ENCODE peak calls at places on chromosomes 4 and X, in four cellular contexts. R, X, V and U are unnamed samples. For H3K9me3, the result is how much of the 10 kb centered on the place peaks cover.

GRCh38 chrX:112211459-112211858 is 128.9 kb upstream of the TRPC5 start:
- DNase-seq in X (peak), V (no peak), R (no peak), U (peak)

GRCh38 chr4:100986360-100986868 is 360.9 kb downstream of the PPP3CA start:
- DNase-seq in V (no peak), R (no peak), X (no peak), U (no peak)

GRCh38 chr4:11769425-11769824 is 340.7 kb upstream of the HS3ST1 start:
- DNase-seq in X (no peak), V (no peak), R (peak), U (no peak)

GRCh38 chr4:94833394-94833793 is 75.6 kb downstream of the BMPR1B start:
- DNase-seq in R (no peak), V (no peak), X (no peak), U (no peak)

GRCh38 chrX:53072418-53073114 is 9.6 kb upstream of the TSPYL2 start:
- DNase-seq in X (no peak), V (no peak), R (no peak), U (no peak)

GRCh38 chr4:138217567-138217966 is 24.6 kb downstream of the SLC7A11 start:
- DNase-seq in R (no peak), X (no peak), V (no peak), U (no peak)

GRCh38 chr4:168848112-168848511 is 161.9 kb downstream of the CBR4 start:
- DNase-seq in V (no peak), X (peak), R (no peak), U (peak)

GRCh38 chrX:145405012-145405411 is 157.7 kb downstream of the SPANXN1 start:
- DNase-seq in X (peak), V (no peak), R (peak), U (peak)

GRCh38 chrX:87621697-87622096 is 104.1 kb downstream of the KLHL4 start:
- DNase-seq in R (no peak), X (no peak), V (no peak), U (no peak)

GRCh38 chr4:14095881-14096280 is 468.4 kb upstream of the BOD1L1 start:
- DNase-seq in X (no peak), V (no peak), R (no peak), U (no peak)

GRCh38 chr4:153084939-153085630 is 119.2 kb upstream of the TRIM2 start:
- DNase-seq in X (peak), R (peak), V (peak), U (peak)

GRCh38 chrX:109600114-109600710 is 24.8 kb downstream of the KCNE5 start:
- DNase-seq in R (no peak), X (peak), V (no peak), U (no peak)

GRCh38 chrX:8140986-8141385 is 30.1 kb downstream of the VCX2 start:
- DNase-seq in V (no peak), R (no peak), X (no peak), U (no peak)

GRCh38 chr4:23337292-23337691 is 552.6 kb downstream of the PPARGC1A start:
- DNase-seq in X (no peak), V (no peak), R (no peak), U (no peak)

GRCh38 chr4:58191086-58191485 is 1080.9 kb upstream of the IGFBP7 start:
- DNase-seq in V (no peak), R (no peak), X (no peak), U (no peak)
- H3K9me3 ChIP-seq in V (under half), R (under half), X (under half), U (under half)

DNA sequence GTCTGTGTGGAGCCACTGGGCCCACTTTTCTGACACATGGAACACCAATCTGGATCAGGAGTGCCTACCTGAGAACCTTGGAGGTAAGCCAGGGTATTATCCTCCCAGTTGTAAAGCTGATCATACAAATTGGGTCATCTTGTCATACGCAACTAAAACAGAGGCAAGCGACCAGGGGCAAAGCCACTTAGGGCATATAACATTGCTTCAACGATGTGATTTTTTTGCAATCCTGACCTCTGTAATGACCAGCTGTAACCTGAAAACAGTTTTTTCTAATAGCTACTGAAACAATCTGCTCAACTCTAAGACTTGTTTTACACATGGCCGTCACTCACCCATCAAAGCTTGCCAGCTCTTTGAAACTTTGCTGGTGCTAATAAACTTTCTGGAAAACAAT is 261.5 kb upstream of the AGTR2 start:
- DNase-seq in X (no peak), V (no peak), R (no peak), U (no peak)
- H3K9me3 ChIP-seq in X (under half), V (under half), R (under half), U (under half)

DNA sequence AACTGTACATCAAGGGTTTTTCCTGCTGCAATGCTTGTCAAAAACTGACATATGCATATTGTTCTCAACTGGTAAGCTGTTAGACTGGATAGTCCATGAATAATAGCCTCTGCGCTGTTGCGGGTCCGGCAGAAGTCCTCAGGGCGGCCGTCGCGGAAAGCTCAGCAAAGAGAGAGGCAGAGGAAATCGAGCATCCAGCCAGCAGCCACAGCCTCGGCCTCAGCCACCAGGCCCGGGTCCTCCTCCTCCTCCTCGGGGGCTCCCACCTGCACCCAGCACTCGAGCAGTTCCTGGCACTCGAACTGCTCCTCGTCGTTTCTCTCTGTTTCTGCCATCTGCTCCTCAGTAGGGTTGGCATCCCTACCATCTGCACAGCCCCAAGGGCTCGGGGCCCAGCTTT is 53.7 kb downstream of the UPRT start:
- DNase-seq in X (no peak), V (no peak), R (no peak), U (no peak)
- H3K9me3 ChIP-seq in X (under half), V (under half), R (under half), U (under half)

GRCh38 chrX:27893871-27894270 is 86.1 kb downstream of the MAGEB10 start:
- DNase-seq in R (no peak), X (no peak), V (no peak), U (no peak)

GRCh38 chrX:27884654-27885053 is 76.9 kb downstream of the MAGEB10 start:
- DNase-seq in X (no peak), V (no peak), R (no peak), U (no peak)

GRCh38 chrX:27893211-27893610 is 85.4 kb downstream of the MAGEB10 start:
- DNase-seq in R (no peak), X (no peak), V (no peak), U (no peak)

GRCh38 chrX:27890611-27891010 is 82.8 kb downstream of the MAGEB10 start:
- DNase-seq in X (peak), V (no peak), R (no peak), U (peak)

DNA sequence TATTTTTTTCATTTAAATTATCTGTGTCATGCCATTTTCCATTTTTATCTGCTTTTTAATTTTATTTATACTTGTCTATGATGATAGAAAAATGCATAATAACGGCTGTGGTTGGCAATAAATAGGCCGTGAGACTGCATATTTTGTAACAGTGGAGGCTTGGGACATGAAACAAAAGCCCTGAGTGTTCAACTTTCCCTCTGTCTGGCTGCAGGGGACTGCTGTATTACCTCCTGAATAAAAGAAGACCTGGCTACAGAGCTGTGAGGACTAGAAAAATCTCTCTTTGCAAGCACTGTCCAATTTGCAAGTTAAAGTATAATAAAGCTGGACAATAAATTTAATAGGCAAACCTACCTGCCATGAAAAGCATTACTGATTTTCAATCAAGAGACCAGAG is 82.1 kb downstream of the MAGEB10 start:
- DNase-seq in V (no peak), X (peak), R (no peak), U (no peak)
- H3K9me3 ChIP-seq in V (under half), X (under half), R (under half), U (under half)